ENCODE peak calls at places on chromosome 3, in four cellular contexts. I is kidney, N is cardiac muscle cell, L is testis. E is an unnamed sample. For H3K4me1, the result is how much of the 10 kb centered on the place peaks cover.

GRCh38 chr3:129107793-129108192 is 13.8 kb downstream of the RAB43 start:
- DNase-seq in I (peak), N (no peak), L (no peak), E (no peak)

GRCh38 chr3:10006048-10006761 is 19.6 kb upstream of the EMC3 start:
- DNase-seq in I (no peak), N (no peak), L (no peak), E (no peak)

GRCh38 chr3:182802413-182802812 is 9.1 kb downstream of the ATP11B start:
- DNase-seq in I (no peak), N (no peak), L (no peak), E (no peak)

GRCh38 chr3:197023241-197023997 is 6.2 kb downstream of the MELTF start:
- DNase-seq in I (no peak), N (no peak), L (peak), E (no peak)

GRCh38 chr3:94875149-94875548 is 812.3 kb downstream of the NSUN3 start:
- DNase-seq in I (no peak), N (no peak), L (no peak), E (no peak)

GRCh38 chr3:12916159-12916558 is 74.8 kb upstream of the RPL32 start:
- DNase-seq in I (no peak), N (no peak), L (no peak), E (no peak)

GRCh38 chr3:37024092-37024491 is 30.8 kb downstream of the MLH1 start:
- DNase-seq in I (no peak), N (no peak), L (no peak), E (no peak)

GRCh38 chr3:32082727-32083126 is 23.7 kb upstream of the GPD1L start:
- DNase-seq in I (no peak), N (no peak), L (no peak), E (no peak)

GRCh38 chr3:178532414-178532813 is 3.8 kb upstream of the KCNMB2 start:
- DNase-seq in I (no peak), N (no peak), L (no peak), E (no peak)

GRCh38 chr3:20648294-20648693 is 462.3 kb upstream of the SGO1 start:
- DNase-seq in I (no peak), N (no peak), L (no peak), E (no peak)

GRCh38 chr3:15099364-15100098 is 583 bp upstream of the RBSN start:
- DNase-seq in I (no peak), N (no peak), L (no peak), E (no peak)

GRCh38 chr3:15659254-15659975 is 57.9 kb downstream of the BTD start:
- DNase-seq in I (no peak), N (no peak), L (no peak), E (no peak)

GRCh38 chr3:18215639-18216038 is 209.5 kb downstream of the SATB1 start:
- DNase-seq in I (no peak), N (no peak), L (no peak), E (no peak)

GRCh38 chr3:134313839-134314587 is 60.2 kb downstream of the AMOTL2 start:
- DNase-seq in I (no peak), N (no peak), L (no peak), E (peak)

GRCh38 chr3:1808590-1808989 is 290.1 kb upstream of the CNTN4 start:
- DNase-seq in I (no peak), N (no peak), L (no peak), E (no peak)

GRCh38 chr3:53502737-53503136 is 8.3 kb downstream of the CACNA1D start:
- DNase-seq in I (no peak), N (no peak), L (no peak), E (no peak)

GRCh38 chr3:72100062-72100511 is 315.1 kb upstream of the PROK2 start:
- DNase-seq in I (peak), N (peak), L (no peak), E (peak)
- H3K4me3 ChIP-seq in I (peak), N (peak), L (peak), E (peak)

DNA sequence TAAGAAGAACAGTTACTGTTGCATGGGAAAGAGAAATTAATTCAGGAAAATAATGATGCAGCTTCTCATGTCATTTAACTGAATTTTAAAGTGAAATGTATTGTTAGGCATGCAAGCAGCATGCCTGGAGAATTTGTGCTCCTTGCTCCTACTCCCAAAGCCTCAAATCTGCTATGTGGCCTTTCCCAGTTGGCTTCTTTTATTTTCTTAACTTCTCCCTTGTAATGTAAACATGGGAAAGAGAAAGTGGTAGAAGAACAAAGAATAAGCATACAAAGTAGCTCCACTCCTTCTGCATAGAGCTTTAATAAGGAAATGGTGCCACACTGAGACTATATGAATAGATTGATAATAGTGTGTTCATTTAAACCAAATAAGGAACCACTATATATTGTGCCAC is 100.0 kb downstream of the VGLL3 start:
- DNase-seq in I (no peak), N (no peak), L (no peak), E (no peak)
- H3K27ac ChIP-seq in I (no peak), N (no peak), L (no peak), E (no peak)

DNA sequence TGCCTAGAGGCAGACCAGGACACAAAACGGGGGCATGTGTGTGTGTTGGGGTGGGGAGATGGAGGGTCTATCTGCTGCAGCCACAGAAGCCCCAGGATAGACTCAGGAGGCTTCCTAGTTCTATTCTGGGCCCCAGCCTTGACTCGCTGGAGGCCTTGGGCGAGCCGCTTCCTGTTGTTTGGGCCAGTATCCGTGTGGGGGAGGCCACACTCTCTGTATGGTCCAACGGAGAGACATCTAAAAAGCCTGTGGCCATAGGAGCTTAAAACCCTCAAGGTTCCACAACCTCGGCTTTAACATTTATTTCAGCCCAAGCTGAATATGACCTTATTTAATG is 32.8 kb downstream of the POC1A start:
- DNase-seq in I (peak), N (no peak), L (peak), E (peak)
- H3K4me1 ChIP-seq in I (under half), N (under half), L (under half), E (under half)

DNA sequence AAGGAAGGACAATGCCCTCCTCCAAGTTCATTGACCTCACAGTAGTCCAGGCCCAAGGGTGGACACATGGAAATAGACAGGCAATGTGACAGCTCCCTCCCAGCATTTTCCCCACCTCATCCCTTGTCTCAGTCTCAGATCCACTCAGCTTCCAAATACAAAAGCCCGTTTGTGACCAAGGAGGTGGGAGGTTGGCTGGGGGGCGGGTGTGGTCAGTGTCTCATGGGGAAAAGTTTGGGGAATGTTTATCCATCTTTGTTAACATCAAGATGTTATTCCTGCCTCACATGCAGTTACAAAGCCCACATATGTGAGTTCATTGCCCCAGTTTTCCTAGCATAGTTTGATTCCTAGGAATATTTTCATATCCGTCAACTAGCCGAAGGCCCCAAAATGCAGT is 338.5 kb upstream of the PPP2R3A start:
- DNase-seq in I (no peak), N (no peak), L (no peak), E (no peak)
- H3K4me3 ChIP-seq in I (no peak), N (no peak), L (no peak), E (no peak)

GRCh38 chr3:72097053-72097452 is 312.1 kb upstream of the PROK2 start:
- DNase-seq in I (no peak), N (no peak), L (no peak), E (no peak)

GRCh38 chr3:72088486-72089025 is 303.6 kb upstream of the PROK2 start:
- DNase-seq in I (no peak), N (no peak), L (no peak), E (no peak)

GRCh38 chr3:72092778-72093177 is 307.8 kb upstream of the PROK2 start:
- DNase-seq in I (no peak), N (no peak), L (no peak), E (no peak)

GRCh38 chr3:72095521-72095920 is 310.6 kb upstream of the PROK2 start:
- DNase-seq in I (no peak), N (no peak), L (no peak), E (no peak)

DNA sequence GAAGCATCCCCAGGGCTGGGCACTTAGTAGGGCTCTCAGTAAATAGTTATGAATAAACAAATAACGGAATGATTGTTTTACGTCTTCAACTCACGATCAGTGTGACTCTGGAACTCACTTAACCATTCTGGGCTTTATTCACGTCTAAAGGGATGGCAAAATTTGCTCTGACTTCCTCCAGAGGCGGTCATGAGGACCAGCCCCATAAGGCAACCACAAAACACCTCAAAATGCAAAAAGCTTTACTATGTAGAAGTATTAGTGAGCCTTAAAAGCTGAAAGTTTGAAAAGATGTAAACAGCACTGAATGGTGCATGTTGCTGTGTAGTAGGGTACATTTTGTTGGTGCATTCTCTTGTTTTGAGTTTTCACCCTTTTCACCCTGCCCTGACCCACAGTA is 308.3 kb upstream of the PROK2 start:
- DNase-seq in I (no peak), N (no peak), L (no peak), E (no peak)
- H3K27ac ChIP-seq in I (no peak), N (no peak), L (no peak), E (no peak)